ENCODE peak calls at places on chromosomes 1 and 21, in five cellular contexts. Q is globus pallidus; C is stimulated activated CD8-positive, alpha-beta memory T cell treated with anti-CD3 and anti-CD28 coated beads, Interleukin-4, amount 100 ng/mL, for 48 hours; L is activated naive CD4-positive, alpha-beta T cell; O is adipocyte. D is an unnamed sample.

GRCh38 chr1:41175546-41175945 is 66.6 kb downstream of the SCMH1 start:
- DNase-seq in Q (no peak), C (no peak), L (no peak), O (no peak), D (no peak)

GRCh38 chr1:221887091-221887746 is 145.3 kb upstream of the DUSP10 start:
- DNase-seq in Q (no peak), C (no peak), L (no peak), O (peak), D (no peak)

GRCh38 chr1:94614168-94614815 is 72.7 kb upstream of the F3 start:
- DNase-seq in Q (no peak), C (no peak), L (no peak), O (no peak), D (no peak)

GRCh38 chr1:170369000-170369399 is 163.0 kb upstream of the GORAB start:
- DNase-seq in Q (no peak), C (no peak), L (no peak), O (no peak), D (no peak)

GRCh38 chr1:224791362-224791941 is 138.0 kb upstream of the DNAH14 start:
- DNase-seq in Q (peak), C (no peak), L (no peak), O (no peak), D (no peak)

GRCh38 chr1:53697671-53698380 is 41.1 kb downstream of the GLIS1 start:
- DNase-seq in Q (no peak), C (no peak), L (no peak), O (no peak), D (no peak)

GRCh38 chr1:44673675-44674112 is 587 bp downstream of the TMEM53 start:
- DNase-seq in Q (no peak), C (no peak), L (no peak), O (no peak), D (no peak)

GRCh38 chr1:37476087-37476452 is 1.7 kb downstream of the ZC3H12A start:
- DNase-seq in Q (no peak), C (no peak), L (no peak), O (no peak), D (peak)

GRCh38 chr1:54609301-54609921 is 13.9 kb downstream of the FAM151A start:
- DNase-seq in Q (peak), C (no peak), L (no peak), O (no peak), D (no peak)

GRCh38 chr1:27314737-27315136 is 7.2 kb upstream of the TMEM222 start:
- DNase-seq in Q (no peak), C (no peak), L (no peak), O (no peak), D (no peak)

GRCh38 chr1:60488857-60489256 is 415.3 kb upstream of the C1orf87 start:
- DNase-seq in Q (no peak), C (no peak), L (no peak), O (peak), D (no peak)

GRCh38 chr1:206590025-206590834 is 22.0 kb downstream of the EIF2D start:
- DNase-seq in Q (no peak), C (peak), L (no peak), O (peak), D (peak)

GRCh38 chr1:119228318-119228717 is 87.9 kb upstream of the WARS2 start:
- DNase-seq in Q (no peak), C (no peak), L (no peak), O (no peak), D (no peak)

GRCh38 chr21:15692711-15693110 is 37.1 kb upstream of the USP25 start:
- DNase-seq in Q (no peak), C (no peak), L (no peak), O (no peak), D (no peak)

D was measured in activated effector memory CD4-positive, alpha-beta T cell treated with anti-CD3 and anti-CD28 coated beads, Interleukin-2, amount 50 U/mL, for 16 hours.